ENCODE peak calls at places on chromosome X, in seven cellular contexts. B is iPS-NIHi11; G is NCI-H1105 treated with DMSO at 0.1 percent for 48 hours; M is HL-60; I is iris pigment epithelial cell; P is activated CD4-positive, alpha-beta T cell treated with anti-CD3 and anti-CD28 coated beads, Interleukin-2, amount 10 ng/mL, durations not matched to agents 7 days and 5 days; A is astrocyte. J is an unnamed sample.

GRCh38 chrX:103376979-103377324 is 614 bp downstream of the BEX3 start:
- DNase-seq in B (peak; percentile 35), G (peak; percentile 40), M (no peak), I (no peak), P (no peak), A (peak; percentile 11), J (no peak)

GRCh38 chrX:109826954-109827708 is 94.1 kb upstream of the ACSL4 start:
- DNase-seq in B (peak; percentile 4), G (no peak), M (no peak), I (peak; percentile 72), P (no peak), A (peak; percentile 79), J (no peak)

GRCh38 chrX:120559799-120560198 is 963 bp downstream of the CUL4B start:
- DNase-seq in B (no peak), G (peak; percentile 32), M (no peak), I (no peak), P (peak; percentile 8), A (no peak), J (no peak)

GRCh38 chrX:81412428-81412827 is 210.5 kb downstream of the SH3BGRL start:
- DNase-seq in B (no peak), G (no peak), M (no peak), I (no peak), P (no peak), A (no peak), J (no peak)

GRCh38 chrX:41293269-41293668 is 40.7 kb upstream of the DDX3X start:
- DNase-seq in B (no peak), G (no peak), M (peak; percentile 38), I (peak; percentile 14), P (peak; percentile 13), A (no peak), J (no peak)

GRCh38 chrX:9786839-9787635 is 808 bp downstream of the SHROOM2 start:
- DNase-seq in B (peak; percentile 45), G (peak; percentile 5), M (no peak), I (no peak), P (no peak), A (no peak), J (no peak)

GRCh38 chrX:133655914-133656265 is 240.6 kb upstream of the GPC4 start:
- DNase-seq in B (no peak), G (no peak), M (no peak), I (no peak), P (no peak), A (no peak), J (no peak)

GRCh38 chrX:111445485-111445884 is 33.5 kb upstream of the DCX start:
- DNase-seq in B (peak; percentile 13), G (peak; percentile 61), M (peak; percentile 15), I (peak; percentile 52), P (no peak), A (peak; percentile 22), J (peak; percentile 35)

GRCh38 chrX:30504309-30504708 is 73.3 kb downstream of the TASL start:
- DNase-seq in B (no peak), G (peak; percentile 2), M (no peak), I (peak; percentile 36), P (no peak), A (peak; percentile 22), J (no peak)

GRCh38 chrX:102651968-102652744 is 873 bp downstream of the GPRASP1 start:
- DNase-seq in B (peak; percentile 10), G (peak; percentile 46), M (no peak), I (peak; percentile 49), P (peak; percentile 52), A (no peak), J (peak; percentile 71)

GRCh38 chrX:71634366-71634765 is 16.1 kb upstream of the CXCR3 start:
- DNase-seq in B (no peak), G (no peak), M (no peak), I (no peak), P (no peak), A (no peak), J (no peak)

GRCh38 chrX:41333744-41333993 is 293 bp upstream of the DDX3X start:
- DNase-seq in B (peak; percentile 19), G (peak; percentile 82), M (peak; percentile 85), I (peak; percentile 85), P (peak; percentile 75), A (peak; percentile 80), J (no peak)

GRCh38 chrX:31099536-31100090 is 27.8 kb upstream of the FTHL17 start:
- DNase-seq in B (no peak), G (no peak), M (no peak), I (peak; percentile 26), P (peak; percentile 8), A (no peak), J (no peak)

GRCh38 chrX:100409316-100410082 is 574 bp downstream of the PCDH19 start:
- DNase-seq in B (no peak), G (peak; percentile 32), M (no peak), I (peak; percentile 5), P (no peak), A (no peak), J (no peak)

GRCh38 chrX:131709553-131709952 is 165.7 kb downstream of the OR13H1 start:
- DNase-seq in B (no peak), G (no peak), M (no peak), I (no peak), P (no peak), A (no peak), J (no peak)

GRCh38 chrX:31545726-31546125 is 473.9 kb upstream of the FTHL17 start:
- DNase-seq in B (no peak), G (no peak), M (no peak), I (peak; percentile 73), P (no peak), A (peak; percentile 65), J (no peak)

GRCh38 chrX:32045149-32045548 is 973.3 kb upstream of the FTHL17 start:
- DNase-seq in B (no peak), G (no peak), M (no peak), I (no peak), P (no peak), A (no peak), J (no peak)

GRCh38 chrX:2507904-2508630 is 7.3 kb upstream of the DHRSX start:
- DNase-seq in B (no peak), G (no peak), M (no peak), I (no peak), P (no peak), A (no peak), J (no peak)

GRCh38 chrX:42755820-42756219 is 22.1 kb downstream of the PPP1R2C start:
- DNase-seq in B (no peak), G (no peak), M (no peak), I (peak; percentile 28), P (no peak), A (peak; percentile 65), J (no peak)

GRCh38 chrX:78527263-78527662 is 131.9 kb downstream of the RTL3 start:
- DNase-seq in B (no peak), G (no peak), M (no peak), I (no peak), P (no peak), A (peak; percentile 41), J (no peak)

GRCh38 chrX:77733342-77733741 is 52.7 kb downstream of the ATRX start:
- DNase-seq in B (no peak), G (no peak), M (no peak), I (no peak), P (no peak), A (no peak), J (no peak)

GRCh38 chrX:136779346-136779781 is 1.4 kb downstream of the ARHGEF6 start:
- DNase-seq in B (no peak), G (no peak), M (peak; percentile 86), I (no peak), P (peak; percentile 39), A (no peak), J (peak; percentile 48)

GRCh38 chrX:124263743-124264142 is 68.7 kb upstream of the TEX13D start:
- DNase-seq in B (no peak), G (no peak), M (peak; percentile 64), I (no peak), P (no peak), A (no peak), J (no peak)

GRCh38 chrX:148933881-148934280 is 433.5 kb downstream of the AFF2 start:
- DNase-seq in B (no peak), G (no peak), M (no peak), I (no peak), P (no peak), A (peak; percentile 5), J (no peak)

GRCh38 chrX:42106556-42106955 is 183.2 kb upstream of the CASK start:
- DNase-seq in B (no peak), G (no peak), M (no peak), I (no peak), P (no peak), A (no peak), J (no peak)

GRCh38 chrX:55007633-55008032 is 7.5 kb downstream of the APEX2 start:
- DNase-seq in B (no peak), G (no peak), M (no peak), I (peak; percentile 66), P (no peak), A (peak; percentile 66), J (no peak)

GRCh38 chrX:147884958-147885357 is 26.8 kb upstream of the FMR1 start:
- DNase-seq in B (no peak), G (no peak), M (peak; percentile 5), I (no peak), P (no peak), A (no peak), J (no peak)

GRCh38 chrX:65987856-65988255 is 52.0 kb downstream of the VSIG4 start:
- DNase-seq in B (no peak), G (no peak), M (peak; percentile 64), I (no peak), P (no peak), A (no peak), J (no peak)

GRCh38 chrX:905828-906566 is 275.4 kb downstream of the SHOX start:
- DNase-seq in B (no peak), G (no peak), M (no peak), I (no peak), P (no peak), A (no peak), J (no peak)

GRCh38 chrX:31266172-31267076 is 194.6 kb upstream of the FTHL17 start:
- DNase-seq in B (peak; percentile 78), G (no peak), M (no peak), I (peak; percentile 33), P (peak; percentile 5), A (no peak), J (no peak)